ENCODE peak calls at places on chromosomes 1 and 21, in nine cellular contexts. H is EL; B is endothelial cell of umbilical vein; F is stimulated activated CD4-positive, alpha-beta T cell treated with anti-CD3 and anti-CD28 coated beads, Interleukin-4, amount 100 ng/mL, for 4 hours; Q is NCI-H1092 treated with DMSO at 0.1 percent for 48 hours; W is activated CD8-positive, alpha-beta memory T cell treated with anti-CD3 and anti-CD28 coated beads, Interleukin-2, amount 50 U/mL, for 48 hours; E is substantia nigra; X is fibroblast of mammary gland; A is OCI-LY7. Y is an unnamed sample.

GRCh38 chr21:32412998-32413504 is 545 bp downstream of the EVA1C start:
- DNase-seq in E (peak), X (no peak), H (peak), Q (no peak), A (no peak), F (no peak), W (peak), B (peak), Y (peak)

GRCh38 chr21:26686278-26686677 is 113.2 kb upstream of the CYYR1 start:
- DNase-seq in X (peak), B (peak), Q (no peak), W (no peak), H (peak), A (peak), F (peak), E (no peak), Y (no peak)

GRCh38 chr1:184116287-184116686 is 64.8 kb downstream of the TSEN15 start:
- DNase-seq in Q (no peak), E (no peak), F (no peak), H (no peak), W (no peak), B (peak), A (no peak), X (no peak), Y (no peak)

GRCh38 chr21:17726047-17726446 is 93.1 kb downstream of the C21orf91 start:
- DNase-seq in Q (peak), X (peak), F (no peak), H (no peak), A (peak), B (no peak), W (no peak), E (no peak), Y (no peak)

GRCh38 chr21:41987310-41987709 is 22.9 kb downstream of the ZBTB21 start:
- DNase-seq in X (no peak), E (no peak), F (no peak), A (no peak), Q (no peak), H (no peak), W (no peak), B (no peak), Y (no peak)

GRCh38 chr1:226708967-226709396 is 30.1 kb downstream of the ITPKB start:
- DNase-seq in W (no peak), Q (peak), A (no peak), H (no peak), E (no peak), X (peak), F (no peak), B (no peak), Y (no peak)

GRCh38 chr1:226083303-226084101 is 21.0 kb downstream of the H3-3A start:
- DNase-seq in H (peak), Q (peak), B (peak), X (peak), F (peak), E (peak), A (peak), W (peak), Y (peak)

GRCh38 chr1:25697426-25698220 is 81.0 kb downstream of the MAN1C1 start:
- DNase-seq in X (no peak), E (no peak), F (no peak), H (no peak), A (no peak), W (peak), Q (no peak), B (no peak), Y (no peak)

GRCh38 chr21:33434770-33435360 is 31.7 kb downstream of the IFNGR2 start:
- DNase-seq in W (peak), X (peak), Q (no peak), B (peak), E (no peak), H (peak), A (peak), F (peak), Y (no peak)

GRCh38 chr1:242524571-242525359 is at the start of gene PLD5:
- DNase-seq in X (no peak), E (no peak), A (no peak), F (no peak), H (no peak), Q (peak), B (no peak), W (peak), Y (no peak)

Y was measured in tibial nerve.